ENCODE peak calls at places on chromosomes 12 and 14, in eight cellular contexts. M, U, W, N, I, Y, T and P are unnamed samples.

GRCh38 chr14:24605435-24606190 is 3.9 kb downstream of the GZMH start:
- DNase-seq in U (no peak), Y (peak), I (peak), W (no peak), M (peak), T (no peak), N (peak), P (no peak)

GRCh38 chr12:65823481-65824313 is 586 bp upstream of the HMGA2 start:
- DNase-seq in T (peak), Y (peak), U (peak), I (no peak), N (no peak), W (no peak), M (peak), P (no peak)

GRCh38 chr12:113239811-113240331 is 18.6 kb downstream of the TPCN1 start:
- DNase-seq in T (no peak), U (no peak), M (no peak), W (no peak), Y (peak), I (peak), N (no peak), P (no peak)

GRCh38 chr14:68075382-68076029 is 255.9 kb downstream of the RAD51B start:
- DNase-seq in M (no peak), I (no peak), N (no peak), U (no peak), W (no peak), Y (no peak), T (no peak), P (no peak)

GRCh38 chr12:123479442-123480180 is 21.7 kb downstream of the SNRNP35 start:
- DNase-seq in Y (no peak), W (peak), T (no peak), U (no peak), M (no peak), I (no peak), N (no peak), P (peak)

GRCh38 chr14:105419305-105420091 is at the start of gene MTA1:
- DNase-seq in M (no peak), N (no peak), I (peak), U (no peak), T (peak), Y (peak), W (no peak), P (no peak)

GRCh38 chr12:49019435-49020317 is 1.1 kb upstream of the PRKAG1 start:
- DNase-seq in M (peak), W (no peak), N (no peak), T (no peak), Y (peak), I (no peak), U (no peak), P (no peak)

GRCh38 chr12:25958254-25959068 is at the start of gene RASSF8:
- DNase-seq in U (no peak), Y (peak), I (peak), M (peak), W (peak), T (peak), N (peak), P (peak)

GRCh38 chr14:65153101-65153500 is 50.8 kb upstream of the MAX start:
- DNase-seq in T (no peak), U (no peak), N (no peak), Y (no peak), I (no peak), M (no peak), W (no peak), P (no peak)

GRCh38 chr12:123122649-123123048 is 28.2 kb downstream of the PITPNM2 start:
- DNase-seq in W (no peak), Y (no peak), U (no peak), M (no peak), N (no peak), I (no peak), T (no peak), P (no peak)

GRCh38 chr14:34213332-34213731 is 248.7 kb downstream of the SPTSSA start:
- DNase-seq in I (no peak), U (no peak), M (no peak), W (no peak), T (no peak), N (no peak), Y (no peak), P (no peak)

GRCh38 chr14:100607611-100607956 is 20.4 kb upstream of the BEGAIN start:
- DNase-seq in W (no peak), I (no peak), M (no peak), T (no peak), N (no peak), Y (no peak), U (no peak), P (no peak)

GRCh38 chr12:16984484-16984883 is 378.5 kb upstream of the LMO3 start:
- DNase-seq in I (no peak), U (no peak), N (no peak), T (no peak), Y (no peak), W (no peak), M (no peak), P (no peak)